ENCODE peak calls at places on chromosome 17, in ten cellular contexts. X is fibroblast of villous mesenchyme, J is GM23338, H is epithelial cell of proximal tubule, R is transverse colon, Y is esophagus squamous epithelium, A is choroid plexus epithelial cell, T is DND-41, G is cardiac muscle cell, E is testis. M is an unnamed sample.

GRCh38 chr17:5605452-5605851 is 21.1 kb upstream of the NLRP1 start:
- DNase-seq in X (no peak), J (no peak), H (no peak), R (no peak), Y (no peak), A (no peak), T (no peak), G (no peak), E (no peak), M (no peak)

GRCh38 chr17:50534222-50534978 is 1.9 kb downstream of the EPN3 start:
- DNase-seq in X (no peak), J (peak), H (no peak), R (peak), Y (no peak), A (no peak), T (no peak), G (no peak), E (no peak), M (no peak)

GRCh38 chr17:50629902-50630301 is 4.8 kb upstream of the ABCC3 start:
- DNase-seq in X (no peak), J (no peak), H (no peak), R (no peak), Y (no peak), A (no peak), T (no peak), G (no peak), E (no peak), M (no peak)

GRCh38 chr17:62321451-62321850 is 58.9 kb upstream of the EFCAB3 start:
- DNase-seq in X (peak), J (no peak), H (peak), R (no peak), Y (no peak), A (peak), T (no peak), G (no peak), E (no peak), M (no peak)

GRCh38 chr17:49707246-49707607 is 537 bp downstream of the SLC35B1 start:
- DNase-seq in X (peak), J (peak), H (no peak), R (no peak), Y (no peak), A (peak), T (peak), G (no peak), E (no peak), M (no peak)

GRCh38 chr17:74442670-74443515 is 11.0 kb downstream of the GPRC5C start:
- DNase-seq in X (no peak), J (peak), H (no peak), R (peak), Y (no peak), A (peak), T (no peak), G (peak), E (peak), M (no peak)

GRCh38 chr17:70110443-70110880 is 35.4 kb downstream of the KCNJ16 start:
- DNase-seq in X (peak), J (no peak), H (peak), R (no peak), Y (no peak), A (peak), T (no peak), G (no peak), E (no peak), M (peak)

GRCh38 chr17:76687278-76688164 is 23.2 kb downstream of the MXRA7 start:
- DNase-seq in X (peak), J (no peak), H (no peak), R (no peak), Y (no peak), A (no peak), T (no peak), G (no peak), E (peak), M (no peak)

GRCh38 chr17:82018152-82019041 is 4.3 kb downstream of the CENPX start:
- DNase-seq in X (no peak), J (no peak), H (no peak), R (no peak), Y (no peak), A (no peak), T (no peak), G (no peak), E (no peak), M (no peak)

GRCh38 chr17:44830359-44831269 is 527 bp upstream of the GJC1 start:
- DNase-seq in X (peak), J (peak), H (no peak), R (peak), Y (no peak), A (peak), T (no peak), G (peak), E (peak), M (no peak)

GRCh38 chr17:34578656-34579016 is 746 bp upstream of the TMEM132E start:
- DNase-seq in X (no peak), J (peak), H (no peak), R (no peak), Y (no peak), A (no peak), T (no peak), G (no peak), E (no peak), M (no peak)

GRCh38 chr17:68562736-68563135 is 38.4 kb downstream of the FAM20A start:
- DNase-seq in X (no peak), J (no peak), H (no peak), R (no peak), Y (no peak), A (no peak), T (no peak), G (no peak), E (no peak), M (no peak)

GRCh38 chr17:74943808-74944522 is 8.3 kb downstream of the OTOP3 start:
- DNase-seq in X (no peak), J (peak), H (no peak), R (peak), Y (no peak), A (peak), T (no peak), G (no peak), E (no peak), M (no peak)

GRCh38 chr17:82943339-82943738 is 103.5 kb upstream of the ZNF750 start:
- DNase-seq in X (no peak), J (no peak), H (no peak), R (no peak), Y (no peak), A (no peak), T (no peak), G (no peak), E (no peak), M (no peak)

GRCh38 chr17:3471599-3471998 is at the start of gene SPATA22:
- DNase-seq in X (no peak), J (no peak), H (no peak), R (no peak), Y (no peak), A (no peak), T (no peak), G (no peak), E (peak), M (no peak)

GRCh38 chr17:45366049-45366448 is 49.2 kb upstream of the MAP3K14 start:
- DNase-seq in X (no peak), J (no peak), H (no peak), R (no peak), Y (no peak), A (no peak), T (no peak), G (no peak), E (no peak), M (no peak)

GRCh38 chr17:77098884-77099545 is 41.8 kb upstream of the SEC14L1 start:
- DNase-seq in X (peak), J (no peak), H (peak), R (peak), Y (no peak), A (peak), T (no peak), G (no peak), E (peak), M (peak)

GRCh38 chr17:77838748-77839147 is 119.8 kb upstream of the TNRC6C start:
- DNase-seq in X (no peak), J (no peak), H (no peak), R (peak), Y (no peak), A (no peak), T (no peak), G (no peak), E (no peak), M (no peak)

GRCh38 chr17:50322271-50322670 is 23.7 kb upstream of the XYLT2 start:
- DNase-seq in X (no peak), J (no peak), H (no peak), R (no peak), Y (no peak), A (peak), T (no peak), G (no peak), E (no peak), M (peak)

GRCh38 chr17:83180996-83181481 is 101.6 kb downstream of the METRNL start:
- DNase-seq in X (no peak), J (no peak), H (no peak), R (no peak), Y (no peak), A (no peak), T (no peak), G (no peak), E (no peak), M (no peak)

GRCh38 chr17:29225388-29225787 is 21.3 kb upstream of the CRYBA1 start:
- DNase-seq in X (no peak), J (no peak), H (no peak), R (no peak), Y (no peak), A (no peak), T (no peak), G (no peak), E (no peak), M (peak)

GRCh38 chr17:79364695-79365094 is 246.2 kb downstream of the RBFOX3 start:
- DNase-seq in X (no peak), J (no peak), H (no peak), R (no peak), Y (no peak), A (no peak), T (no peak), G (no peak), E (no peak), M (no peak)

GRCh38 chr17:81486174-81486810 is 26.3 kb downstream of the ACTG1 start:
- DNase-seq in X (no peak), J (no peak), H (no peak), R (no peak), Y (no peak), A (no peak), T (no peak), G (no peak), E (no peak), M (no peak)

GRCh38 chr17:77186141-77186604 is 45.4 kb downstream of the SEC14L1 start:
- DNase-seq in X (no peak), J (no peak), H (no peak), R (no peak), Y (no peak), A (no peak), T (peak), G (no peak), E (peak), M (no peak)

GRCh38 chr17:35740997-35741931 is 9.8 kb downstream of the RASL10B start:
- DNase-seq in X (no peak), J (peak), H (no peak), R (no peak), Y (no peak), A (no peak), T (no peak), G (no peak), E (peak), M (no peak)
- TF ChIP-seq CTCF in X (no peak), J (peak), H (no peak), R (no peak), Y (no peak), A (no peak), T (no peak), G (no peak), E (no peak), M (no peak)

DNA sequence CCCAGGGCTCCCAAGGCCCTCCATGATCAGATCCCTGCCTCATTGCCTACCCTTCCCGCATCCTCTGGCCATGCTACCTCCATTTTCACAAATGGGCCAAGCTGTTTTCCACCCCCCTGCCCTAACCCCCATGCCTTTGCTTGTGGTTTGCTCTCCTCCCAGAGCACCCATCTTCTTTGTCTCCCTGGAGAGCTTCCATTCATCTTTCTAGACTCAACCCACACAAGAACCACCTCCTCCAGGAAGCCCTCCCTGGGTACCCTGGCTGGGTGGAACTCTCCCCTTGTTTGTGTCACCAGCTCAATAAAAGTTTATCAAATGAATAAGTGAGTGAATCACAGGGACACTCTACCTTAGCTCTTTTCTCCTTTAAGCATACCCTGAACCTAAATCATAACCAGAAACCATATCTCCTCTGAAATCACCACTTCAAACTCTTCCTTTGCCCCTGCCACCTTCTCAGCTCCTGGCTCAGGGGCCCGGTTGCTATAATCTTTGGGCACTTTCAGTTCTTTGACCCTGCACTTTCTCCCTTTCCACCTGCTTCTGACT is 2.9 kb upstream of the SCN4A start:
- DNase-seq in X (no peak), J (no peak), H (no peak), R (no peak), Y (no peak), A (no peak), T (no peak), G (no peak), E (no peak), M (no peak)
- TF ChIP-seq CTCF in X (no peak), J (no peak), H (no peak), R (no peak), Y (no peak), A (no peak), T (no peak), G (no peak), E (no peak), M (no peak)

DNA sequence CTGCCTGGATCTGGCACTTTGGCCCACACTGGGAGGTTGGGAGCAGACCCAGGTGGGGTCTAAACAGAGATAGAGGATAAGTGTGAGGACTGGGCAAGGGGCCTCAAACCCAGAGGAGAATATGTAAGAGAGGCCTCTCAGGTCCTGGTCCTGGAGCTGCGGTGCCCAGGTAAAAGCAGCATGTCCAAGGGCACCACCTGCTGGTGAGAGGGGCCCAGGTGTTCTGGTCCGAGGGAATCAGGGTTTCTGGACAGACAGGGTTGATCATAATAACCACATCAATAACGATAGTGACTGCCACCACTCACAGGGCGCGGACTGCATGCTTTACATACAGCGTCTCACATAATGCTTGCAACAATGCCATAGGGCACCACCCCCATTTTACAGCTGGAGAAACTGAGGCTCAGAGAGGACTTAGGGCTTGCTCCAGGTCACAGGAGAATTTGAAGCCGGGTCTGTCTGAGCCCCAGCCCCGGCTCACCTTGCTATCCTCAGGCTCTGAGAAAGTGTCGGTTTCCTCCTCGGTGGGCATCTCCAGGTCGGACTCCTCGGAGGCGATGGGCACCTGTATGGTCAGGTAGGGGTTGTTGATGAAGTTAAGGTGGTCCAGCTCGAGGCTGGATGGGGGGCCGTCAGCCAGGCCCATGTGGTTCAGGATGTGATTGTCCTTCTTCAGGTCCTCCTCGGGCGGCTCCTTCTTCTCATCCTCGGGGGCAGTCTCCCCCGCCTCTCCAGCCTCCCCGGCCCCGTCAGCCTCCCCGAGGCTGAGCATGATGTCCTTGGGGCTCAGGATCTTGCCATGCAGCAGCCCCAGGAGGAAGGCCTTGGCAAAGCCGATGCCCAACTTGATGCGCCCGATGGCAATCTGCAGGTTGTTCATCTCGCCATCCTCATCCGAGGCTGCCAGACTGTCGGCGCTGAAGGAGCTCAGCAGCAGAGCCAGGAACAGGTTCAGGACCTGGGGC is 19.1 kb upstream of the CD79B start:
- DNase-seq in X (no peak), J (peak), H (no peak), R (peak), Y (no peak), A (no peak), T (no peak), G (peak), E (no peak), M (no peak)
- TF ChIP-seq CTCF in X (peak), J (peak), H (peak), R (peak), Y (peak), A (peak), T (peak), G (peak), E (no peak), M (no peak)

DNA sequence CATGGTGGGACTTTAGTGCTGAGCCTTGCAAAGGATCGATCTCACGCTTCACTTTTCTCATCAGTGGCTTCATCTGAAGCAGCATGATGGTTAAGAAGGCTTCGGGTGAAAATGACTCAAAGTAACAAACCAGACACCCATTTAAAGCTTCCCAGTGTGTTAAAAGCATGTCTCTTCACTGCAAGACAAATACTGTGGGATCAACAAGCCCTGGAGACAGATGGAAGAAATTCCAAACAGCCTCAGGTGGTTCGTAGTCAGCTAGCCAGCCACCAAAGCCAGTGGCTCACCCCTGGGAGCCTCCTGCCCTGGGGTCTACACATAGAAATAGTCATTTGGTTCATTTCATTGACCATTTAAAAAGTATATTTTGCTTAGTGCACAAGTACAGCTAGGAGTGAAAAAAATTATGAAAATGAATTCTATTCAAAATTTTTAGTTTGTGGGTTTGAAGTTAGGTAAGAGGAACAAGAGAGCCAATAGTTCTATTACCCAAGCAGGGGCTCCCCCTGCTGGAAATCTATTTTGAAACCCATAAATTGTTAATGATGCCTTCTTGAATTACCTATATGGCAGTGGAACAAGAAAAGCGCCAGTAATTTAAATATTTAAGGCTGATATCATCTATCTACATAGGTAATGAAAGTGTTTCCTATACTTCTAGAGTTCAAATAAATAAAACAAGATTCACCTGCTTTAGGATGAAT is 51.6 kb downstream of the PMP22 start:
- DNase-seq in X (peak), J (peak), H (no peak), R (no peak), Y (no peak), A (peak), T (no peak), G (peak), E (no peak), M (peak)
- TF ChIP-seq CTCF in X (peak), J (peak), H (peak), R (no peak), Y (no peak), A (peak), T (peak), G (peak), E (peak), M (peak)

GRCh38 chr17:57110152-57110542 is 25.1 kb downstream of the AKAP1 start:
- DNase-seq in X (no peak), J (peak), H (no peak), R (no peak), Y (no peak), A (no peak), T (no peak), G (no peak), E (peak), M (no peak)
- TF ChIP-seq CTCF in X (no peak), J (no peak), H (no peak), R (peak), Y (no peak), A (no peak), T (no peak), G (no peak), E (no peak), M (no peak)

GRCh38 chr17:19296786-19297778 is 59.9 kb downstream of the EPN2 start:
- DNase-seq in X (peak), J (no peak), H (no peak), R (no peak), Y (no peak), A (no peak), T (no peak), G (peak), E (no peak), M (no peak)
- TF ChIP-seq CTCF in X (no peak), J (no peak), H (no peak), R (no peak), Y (no peak), A (no peak), T (no peak), G (no peak), E (no peak), M (no peak)

GRCh38 chr17:13230350-13230900 is 212.6 kb upstream of the ELAC2 start:
- DNase-seq in X (no peak), J (no peak), H (no peak), R (no peak), Y (no peak), A (peak), T (no peak), G (no peak), E (no peak), M (no peak)
- TF ChIP-seq CTCF in X (no peak), J (no peak), H (no peak), R (no peak), Y (no peak), A (no peak), T (no peak), G (no peak), E (no peak), M (no peak)

M was measured in IMR-90.